ENCODE peak calls at places on chromosomes 4 and X, in seven cellular contexts. Q is breast epithelium, G is lung, O is heart left ventricle, J is tibial artery, P is IMR-90, F is A549. M is an unnamed sample.

GRCh38 chrX:49214996-49215526 is 15.1 kb upstream of the SYP start:
- DNase-seq in G (no peak), Q (no peak), F (no peak), P (no peak), O (no peak), J (no peak), M (no peak)

GRCh38 chrX:18674417-18674787 is 2.5 kb upstream of the RS1 start:
- DNase-seq in J (peak), Q (peak), G (no peak), P (no peak), F (peak), O (peak), M (peak)

GRCh38 chr4:107577743-107578142 is 142.3 kb downstream of the PAPSS1 start:
- DNase-seq in F (no peak), O (no peak), P (no peak), Q (no peak), J (no peak), G (no peak), M (no peak)

GRCh38 chrX:26026179-26026578 is 112.0 kb upstream of the MAGEB18 start:
- DNase-seq in J (no peak), G (no peak), O (no peak), Q (no peak), F (no peak), P (no peak), M (no peak)

GRCh38 chr4:762211-763190 is 56.9 kb downstream of the PCGF3 start:
- DNase-seq in Q (no peak), O (peak), P (no peak), J (no peak), G (no peak), F (no peak), M (no peak)

GRCh38 chr4:89099034-89099433 is 12.3 kb upstream of the TIGD2 start:
- DNase-seq in Q (no peak), P (no peak), J (no peak), G (no peak), F (no peak), O (no peak), M (no peak)

GRCh38 chrX:101009086-101009485 is 39.6 kb downstream of the ARL13A start:
- DNase-seq in P (peak), G (no peak), F (no peak), O (no peak), Q (no peak), J (no peak), M (no peak)

GRCh38 chr4:7661846-7662506 is 227.2 kb upstream of the PSAPL1 start:
- DNase-seq in O (no peak), Q (no peak), J (no peak), F (no peak), G (no peak), P (no peak), M (no peak)

GRCh38 chrX:130885508-130885907 is 17.5 kb downstream of the ENOX2 start:
- DNase-seq in G (no peak), O (no peak), J (no peak), Q (no peak), F (no peak), P (no peak), M (no peak)

GRCh38 chr4:156762851-156763250 is 208.7 kb downstream of the PDGFC start:
- DNase-seq in J (no peak), F (no peak), G (no peak), P (no peak), O (no peak), Q (no peak), M (no peak)

GRCh38 chr4:158802914-158803313 is 34.1 kb downstream of the FNIP2 start:
- DNase-seq in J (no peak), F (no peak), Q (no peak), P (no peak), O (no peak), G (no peak), M (no peak)

GRCh38 chr4:68895561-68896198 is 55.9 kb downstream of the UGT2A3 start:
- DNase-seq in J (no peak), O (no peak), Q (no peak), G (no peak), P (no peak), F (no peak), M (no peak)

GRCh38 chr4:111406036-111406435 is 739.2 kb upstream of the FAM241A start:
- DNase-seq in J (no peak), G (no peak), Q (no peak), O (no peak), P (no peak), F (no peak), M (no peak)

GRCh38 chr4:168071304-168071703 is 21.0 kb upstream of the ANXA10 start:
- DNase-seq in F (no peak), J (no peak), G (no peak), O (no peak), P (no peak), Q (no peak), M (no peak)

GRCh38 chr4:67922697-67923096 is 38.9 kb upstream of the TMPRSS11D start:
- DNase-seq in Q (no peak), F (no peak), G (no peak), P (no peak), O (no peak), J (no peak), M (no peak)

GRCh38 chrX:24838624-24839023 is 144.9 kb downstream of the POLA1 start:
- DNase-seq in Q (no peak), O (no peak), P (peak), F (no peak), G (no peak), J (no peak), M (no peak)

GRCh38 chrX:28491322-28491721 is 95.9 kb upstream of the IL1RAPL1 start:
- DNase-seq in O (no peak), P (no peak), Q (no peak), G (no peak), J (no peak), F (no peak), M (no peak)

GRCh38 chr4:130808492-130808891 is 1712.5 kb downstream of the C4orf33 start:
- DNase-seq in O (no peak), J (no peak), P (no peak), G (no peak), F (no peak), Q (no peak), M (no peak)

GRCh38 chr4:81905966-81906365 is 434.3 kb upstream of the RASGEF1B start:
- DNase-seq in O (no peak), P (no peak), G (no peak), F (no peak), J (no peak), Q (no peak), M (no peak)

GRCh38 chrX:139113682-139114081 is 402.2 kb upstream of the FGF13 start:
- DNase-seq in Q (no peak), G (no peak), F (no peak), O (no peak), J (no peak), P (no peak), M (no peak)

GRCh38 chrX:7351946-7352345 is 204.0 kb upstream of the PUDP start:
- DNase-seq in G (no peak), J (no peak), P (peak), O (no peak), Q (no peak), F (no peak), M (no peak)

GRCh38 chr4:100913685-100914084 is 395.9 kb upstream of the EMCN start:
- DNase-seq in O (no peak), J (no peak), Q (no peak), P (no peak), G (no peak), F (no peak), M (no peak)

GRCh38 chrX:54496517-54496852 is 451 bp upstream of the FGD1 start:
- DNase-seq in J (no peak), Q (no peak), P (no peak), F (no peak), G (no peak), O (no peak), M (no peak)

GRCh38 chr4:176964116-176964691 is 171.5 kb upstream of the VEGFC start:
- DNase-seq in P (no peak), J (no peak), F (no peak), G (no peak), Q (no peak), O (no peak), M (no peak)

GRCh38 chrX:137549846-137550534 is 15.9 kb upstream of the ZIC3 start:
- DNase-seq in O (no peak), P (no peak), J (no peak), F (no peak), Q (no peak), G (no peak), M (no peak)

GRCh38 chr4:2822461-2823300 is 21.0 kb upstream of the ADD1 start:
- DNase-seq in Q (no peak), O (peak), F (no peak), P (no peak), G (no peak), J (no peak), M (no peak)

GRCh38 chrX:35809816-35810215 is 11.7 kb downstream of the MAGEB16 start:
- DNase-seq in F (no peak), G (no peak), P (no peak), Q (no peak), O (no peak), J (no peak), M (no peak)

GRCh38 chr4:101833455-101833854 is 42.9 kb downstream of the BANK1 start:
- DNase-seq in F (no peak), Q (no peak), J (no peak), O (no peak), P (no peak), G (no peak), M (no peak)

GRCh38 chrX:49172280-49172780 is 632 bp downstream of the PLP2 start:
- DNase-seq in O (peak), F (no peak), G (peak), J (peak), P (peak), Q (no peak), M (peak)

GRCh38 chr4:39975488-39976089 is 2.1 kb downstream of the PDS5A start:
- DNase-seq in P (peak), Q (no peak), G (no peak), J (peak), O (no peak), F (no peak), M (no peak)

GRCh38 chrX:989959-990510 is 222.4 kb downstream of the CRLF2 start:
- DNase-seq in P (peak), Q (no peak), F (peak), G (peak), J (peak), O (peak), M (peak)

GRCh38 chr4:109044446-109044845 is 258.0 kb downstream of the COL25A1 start:
- DNase-seq in O (no peak), F (no peak), J (no peak), P (no peak), Q (no peak), G (no peak), M (no peak)

GRCh38 chr4:153142700-153143438 is 61.4 kb upstream of the TRIM2 start:
- DNase-seq in Q (peak), F (peak), P (peak), O (peak), G (peak), J (peak), M (peak)

GRCh38 chr4:61521451-61521850 is 321.3 kb downstream of the ADGRL3 start:
- DNase-seq in F (no peak), P (no peak), O (no peak), G (no peak), J (no peak), Q (no peak), M (no peak)

GRCh38 chrX:143642426-143642825 is 6.5 kb upstream of the SLITRK4 start:
- DNase-seq in O (no peak), G (no peak), J (no peak), F (no peak), P (no peak), Q (no peak), M (no peak)

GRCh38 chr4:134470544-134470943 is 269.0 kb upstream of the PABPC4L start:
- DNase-seq in P (no peak), J (no peak), O (no peak), G (no peak), Q (no peak), F (no peak), M (no peak)

GRCh38 chr4:140037353-140038030 is 116.5 kb downstream of the MAML3 start:
- DNase-seq in G (no peak), J (no peak), P (peak), O (no peak), Q (no peak), F (peak), M (no peak)

GRCh38 chr4:86835677-86836076 is 13.5 kb downstream of the SLC10A6 start:
- DNase-seq in J (no peak), P (no peak), O (no peak), Q (no peak), G (no peak), F (no peak), M (no peak)

GRCh38 chr4:86834901-86835300 is 14.3 kb downstream of the SLC10A6 start:
- DNase-seq in O (no peak), G (no peak), F (no peak), P (peak), J (no peak), Q (no peak), M (no peak)

GRCh38 chr4:86825511-86825910 is 23.7 kb downstream of the SLC10A6 start:
- DNase-seq in G (no peak), F (no peak), J (no peak), Q (no peak), P (peak), O (no peak), M (no peak)

GRCh38 chr4:86831262-86832090 is 17.7 kb downstream of the SLC10A6 start:
- DNase-seq in G (no peak), P (peak), Q (peak), F (peak), O (no peak), J (no peak), M (no peak)
- H3K27ac ChIP-seq in G (no peak), P (peak), Q (peak), F (no peak), O (no peak), J (no peak), M (no peak)

GRCh38 chr4:160213377-160213776 is 1110.5 kb downstream of the RAPGEF2 start:
- DNase-seq in P (no peak), O (no peak), J (no peak), F (no peak), G (no peak), Q (no peak), M (no peak)
- H3K27ac ChIP-seq in P (no peak), O (no peak), J (no peak), F (no peak), G (no peak), Q (no peak), M (no peak)

DNA sequence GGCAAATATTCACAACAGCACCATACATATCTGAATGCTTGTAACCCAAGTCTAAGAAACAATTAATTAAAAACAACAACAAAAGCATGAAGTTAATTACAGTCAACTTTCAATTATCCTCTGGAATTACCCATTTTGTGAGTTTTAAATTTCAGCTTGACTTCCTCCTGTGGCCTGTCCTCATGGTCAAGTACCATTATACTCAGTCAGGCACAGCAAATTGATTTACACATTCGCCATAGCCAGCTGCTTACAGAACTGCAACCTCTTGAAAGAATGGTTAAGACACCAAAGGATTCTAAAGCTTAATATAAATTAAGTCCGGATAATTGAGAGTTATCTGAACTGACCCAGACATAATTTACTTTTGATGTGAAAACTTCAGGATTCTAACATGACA is 306.5 kb downstream of the CAMK2D start:
- DNase-seq in Q (no peak), F (no peak), O (no peak), J (no peak), G (no peak), P (no peak), M (no peak)
- H3K27ac ChIP-seq in Q (no peak), F (no peak), O (no peak), J (no peak), G (no peak), P (no peak), M (no peak)

GRCh38 chr4:145934434-145935047 is 4.1 kb downstream of the ZNF827 start:
- DNase-seq in G (no peak), J (no peak), O (no peak), Q (no peak), P (no peak), F (no peak), M (no peak)

GRCh38 chr4:145935253-145936141 is 3.1 kb downstream of the ZNF827 start:
- DNase-seq in F (no peak), G (no peak), J (no peak), O (peak), Q (no peak), P (no peak), M (no peak)

GRCh38 chr4:145931403-145931802 is 7.2 kb downstream of the ZNF827 start:
- DNase-seq in O (no peak), P (no peak), F (no peak), Q (no peak), J (no peak), G (no peak), M (no peak)

GRCh38 chr4:145930592-145930991 is 8.0 kb downstream of the ZNF827 start:
- DNase-seq in P (no peak), O (peak), J (no peak), G (no peak), F (no peak), Q (no peak), M (no peak)

DNA sequence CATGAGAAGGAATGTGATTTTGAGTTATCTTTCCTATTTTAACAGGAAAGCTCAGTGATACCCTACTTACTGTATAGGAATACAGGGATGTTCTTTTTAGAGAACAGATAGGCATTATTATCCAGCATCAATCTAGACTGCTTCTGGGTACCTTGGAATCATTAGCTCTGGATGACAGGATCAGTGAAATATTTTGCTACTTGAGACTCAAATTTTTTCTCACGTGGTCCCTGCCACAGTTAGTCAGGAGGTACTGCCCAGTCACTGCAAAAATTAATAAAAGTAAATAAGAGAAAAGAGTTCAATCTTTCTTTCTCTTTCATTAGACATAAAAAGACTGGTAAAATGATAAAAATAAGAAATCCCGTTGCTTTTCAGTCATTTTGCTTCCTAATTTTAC is 5.5 kb downstream of the ZNF827 start:
- DNase-seq in O (no peak), J (no peak), Q (no peak), G (no peak), P (peak), F (no peak), M (no peak)
- H3K27ac ChIP-seq in O (no peak), J (peak), Q (no peak), G (no peak), P (no peak), F (no peak), M (no peak)

GRCh38 chrX:23494741-23495140 is 160.1 kb downstream of the PTCHD1 start:
- DNase-seq in P (no peak), Q (no peak), G (no peak), O (no peak), J (no peak), F (no peak), M (no peak)
- H3K27ac ChIP-seq in P (no peak), Q (no peak), G (no peak), O (no peak), J (no peak), F (no peak), M (no peak)

M was measured in right atrium auricular region.